ENCODE peak calls at places on chromosome 22, in five cellular contexts. M is heart right ventricle, A is breast epithelium, O is transverse colon, E is AG10803. P is an unnamed sample.

GRCh38 chr22:38203090-38203810 is 1.5 kb downstream of the MAFF start:
- DNase-seq in M (no peak), E (no peak), A (peak), O (peak), P (peak)

GRCh38 chr22:36384766-36385400 is 2.9 kb downstream of the MYH9 start:
- DNase-seq in O (no peak), A (no peak), E (no peak), M (no peak), P (peak)

GRCh38 chr22:39174498-39175120 is 22.1 kb upstream of the CBX7 start:
- DNase-seq in O (peak), M (peak), A (peak), E (peak), P (peak)

GRCh38 chr22:34161724-34162123 is 241.4 kb upstream of the LARGE1 start:
- DNase-seq in A (no peak), M (no peak), E (no peak), O (no peak), P (no peak)

GRCh38 chr22:38016182-38017078 is 32.1 kb upstream of the SOX10 start:
- DNase-seq in E (peak), O (peak), M (peak), A (peak), P (no peak)

GRCh38 chr22:33111491-33111890 is 53.3 kb upstream of the SYN3 start:
- DNase-seq in E (no peak), O (no peak), M (no peak), A (no peak), P (no peak)

GRCh38 chr22:24431309-24432034 is 4.1 kb downstream of the ADORA2A start:
- DNase-seq in E (no peak), M (no peak), O (no peak), A (no peak), P (no peak)

GRCh38 chr22:32904044-32904443 is 102.5 kb downstream of the TIMP3 start:
- DNase-seq in A (no peak), M (no peak), E (peak), O (peak), P (peak)

GRCh38 chr22:47333625-47334024 is 571.2 kb downstream of the TBC1D22A start:
- DNase-seq in O (no peak), E (peak), A (no peak), M (no peak), P (no peak)

GRCh38 chr22:38505595-38506117 is 455 bp downstream of the DDX17 start:
- DNase-seq in E (peak), A (peak), M (peak), O (peak), P (peak)

GRCh38 chr22:27420817-27421361 is 380.7 kb downstream of the MN1 start:
- DNase-seq in M (peak), E (peak), A (peak), O (peak), P (no peak)

GRCh38 chr22:37454857-37455686 is 27.8 kb upstream of the ELFN2 start:
- DNase-seq in A (no peak), E (peak), O (no peak), M (no peak), P (no peak)

GRCh38 chr22:35470903-35471321 is 69.7 kb upstream of the RASD2 start:
- DNase-seq in A (no peak), M (no peak), O (no peak), E (no peak), P (no peak)

GRCh38 chr22:37526376-37526775 is 7.2 kb upstream of the CARD10 start:
- DNase-seq in A (no peak), O (no peak), E (no peak), M (no peak), P (no peak)

GRCh38 chr22:49132009-49132408 is 695.7 kb downstream of the BRD1 start:
- DNase-seq in O (no peak), M (no peak), A (no peak), E (no peak), P (no peak)

GRCh38 chr22:38487946-38488345 is 18.2 kb downstream of the DDX17 start:
- DNase-seq in A (no peak), E (no peak), M (no peak), O (no peak), P (no peak)

GRCh38 chr22:38788417-38788816 is 5.5 kb downstream of the DNAL4 start:
- DNase-seq in A (peak), O (no peak), E (peak), M (peak), P (no peak)

GRCh38 chr22:49088801-49089791 is 738.6 kb downstream of the BRD1 start:
- DNase-seq in A (no peak), M (no peak), E (no peak), O (no peak), P (no peak)

GRCh38 chr22:28188480-28188879 is 269.4 kb upstream of the PITPNB start:
- DNase-seq in A (no peak), M (no peak), E (no peak), O (no peak), P (no peak)

GRCh38 chr22:17213976-17214375 is 5.3 kb downstream of the ADA2 start:
- DNase-seq in O (peak), E (peak), M (peak), A (no peak), P (peak)

GRCh38 chr22:38110008-38110862 is at the start of gene BAIAP2L2:
- DNase-seq in O (peak), E (no peak), M (no peak), A (no peak), P (no peak)

GRCh38 chr22:29727248-29727551 is 7.4 kb downstream of the CABP7 start:
- DNase-seq in O (peak), E (peak), A (no peak), M (peak), P (peak)

GRCh38 chr22:47094861-47095330 is 332.4 kb downstream of the TBC1D22A start:
- DNase-seq in M (no peak), A (no peak), O (no peak), E (no peak), P (no peak)

DNA sequence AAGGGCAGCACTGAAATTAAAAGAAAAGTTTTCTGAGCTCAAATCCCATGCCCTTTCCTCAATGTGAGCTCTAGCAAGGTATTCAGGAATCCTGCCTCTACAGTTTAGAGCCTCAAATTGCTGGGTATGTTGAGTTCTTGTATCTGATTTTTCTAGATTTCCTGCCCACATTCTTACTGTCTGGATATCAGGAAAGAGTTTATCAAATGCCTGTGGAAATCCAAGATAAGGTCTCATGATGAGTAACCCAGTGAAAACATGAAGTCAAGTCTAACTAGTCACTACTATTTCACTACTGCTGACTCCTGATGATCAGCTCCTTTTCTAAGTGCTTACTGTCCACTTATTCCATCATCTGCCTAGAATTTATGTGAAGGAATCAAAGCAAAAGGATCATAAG is 29.8 kb downstream of the LIMK2 start:
- DNase-seq in M (no peak), O (no peak), E (peak), A (no peak), P (no peak)
- TF ChIP-seq CTCF in M (no peak), O (no peak), E (peak), A (no peak), P (no peak)

DNA sequence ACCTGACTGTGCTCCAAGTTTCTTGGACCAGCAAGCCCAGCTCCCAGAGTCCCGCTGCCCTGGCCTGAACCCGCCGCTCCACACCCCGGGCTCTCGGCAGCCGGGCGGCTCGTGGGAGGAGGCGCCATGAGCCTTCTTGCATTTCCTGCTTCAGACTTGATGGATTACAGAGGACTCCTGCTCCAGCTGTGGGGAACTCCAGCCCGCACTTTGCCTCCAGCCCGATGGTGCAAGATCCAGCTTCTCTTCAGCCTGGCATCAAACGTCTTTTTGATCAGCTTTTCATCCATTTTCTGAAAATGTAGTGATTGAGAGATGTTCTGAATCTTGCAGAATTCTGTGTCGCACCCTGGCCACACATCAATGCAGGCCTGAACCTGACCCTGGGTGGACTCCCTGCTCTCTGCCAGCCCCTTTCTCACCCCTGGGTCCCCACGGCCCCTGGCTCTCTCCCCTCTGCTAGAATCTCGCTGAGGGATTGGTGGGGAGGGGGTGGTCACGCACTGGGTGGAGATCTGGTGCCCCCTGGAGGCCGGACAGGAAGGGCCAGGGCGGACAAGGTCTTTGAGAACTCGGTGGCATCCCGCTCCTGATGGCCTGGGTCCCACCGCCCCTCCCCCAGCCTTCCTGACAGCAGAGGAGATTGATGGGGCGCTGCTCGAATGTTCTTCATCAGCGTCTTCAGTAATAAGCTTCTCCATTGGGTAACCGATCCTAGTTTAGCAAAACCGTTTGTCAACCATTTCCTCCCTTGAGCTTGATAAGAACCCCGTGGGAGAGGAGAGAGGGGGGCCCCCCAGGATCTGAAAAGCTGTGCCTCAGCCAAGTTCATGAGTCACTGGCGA is 12.1 kb upstream of the NFAM1 start:
- DNase-seq in E (peak), M (peak), A (peak), O (peak), P (peak)
- TF ChIP-seq CTCF in E (peak), M (peak), A (peak), O (peak), P (peak)

DNA sequence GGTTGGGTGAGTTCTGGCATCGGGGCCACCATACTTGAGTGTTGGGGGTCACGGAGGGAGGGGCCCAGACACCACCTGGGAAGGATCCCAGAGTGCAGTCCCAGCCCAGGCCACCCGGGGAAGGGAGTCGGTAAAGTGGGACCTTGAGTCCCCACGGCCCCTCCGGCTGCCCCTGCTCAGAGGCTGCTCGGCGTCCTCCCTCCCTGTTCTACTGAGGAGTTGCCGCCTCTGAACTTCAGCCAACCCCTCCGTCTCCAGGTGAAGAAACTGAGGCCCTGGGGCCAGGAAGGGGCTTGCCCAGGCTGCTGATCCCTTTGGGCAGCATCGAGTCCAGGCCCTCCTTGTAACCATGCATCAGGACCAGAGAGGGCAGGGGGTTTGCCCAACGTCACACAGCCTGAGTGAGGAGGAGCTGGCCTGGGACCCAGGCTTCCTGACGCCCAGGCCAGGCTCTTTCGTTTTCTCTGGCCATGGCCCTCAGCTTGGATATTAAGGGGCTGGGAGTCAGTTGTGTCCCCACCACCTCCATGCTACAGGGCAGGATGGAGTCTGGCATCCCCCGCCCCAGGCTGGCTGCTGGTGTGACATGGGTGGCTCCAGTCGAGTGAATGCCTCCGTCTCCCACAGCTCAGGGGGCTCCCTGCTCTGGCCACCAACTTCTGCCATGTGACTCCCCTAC is 1.3 kb downstream of the PARVG start:
- DNase-seq in A (no peak), O (no peak), E (no peak), M (no peak), P (peak)
- TF ChIP-seq CTCF in A (no peak), O (no peak), E (no peak), M (no peak), P (peak)

DNA sequence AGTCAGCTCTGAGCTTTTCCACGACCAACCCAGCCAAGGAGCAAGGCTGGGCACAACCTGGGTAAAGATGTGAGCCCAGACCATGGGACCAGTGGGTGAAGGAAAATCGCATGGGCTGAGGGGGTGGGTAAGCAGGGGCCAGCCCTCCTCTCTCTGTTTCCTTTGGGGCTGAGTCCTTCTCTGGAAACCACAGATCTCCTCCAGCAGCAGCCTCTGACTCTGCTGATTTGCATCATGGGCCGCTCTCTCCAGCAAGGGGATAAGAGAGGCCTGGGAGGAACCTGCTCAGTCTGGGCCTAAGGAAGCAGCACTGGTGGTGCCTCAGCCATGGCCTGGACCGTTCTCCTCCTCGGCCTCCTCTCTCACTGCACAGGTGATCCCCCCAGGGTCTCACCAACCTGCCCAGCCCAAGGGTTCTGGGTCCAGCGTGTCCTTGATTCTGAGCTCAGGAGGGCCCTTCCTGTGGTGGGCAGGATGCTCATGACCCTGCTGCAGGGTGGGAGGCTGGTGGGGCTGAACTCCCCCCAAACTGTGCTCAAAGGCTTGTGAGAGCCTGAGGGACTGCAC is 67.8 kb downstream of the GGTLC2 start:
- DNase-seq in O (peak), E (no peak), M (no peak), A (no peak), P (no peak)
- TF ChIP-seq CTCF in O (no peak), E (no peak), M (no peak), A (no peak), P (no peak)

DNA sequence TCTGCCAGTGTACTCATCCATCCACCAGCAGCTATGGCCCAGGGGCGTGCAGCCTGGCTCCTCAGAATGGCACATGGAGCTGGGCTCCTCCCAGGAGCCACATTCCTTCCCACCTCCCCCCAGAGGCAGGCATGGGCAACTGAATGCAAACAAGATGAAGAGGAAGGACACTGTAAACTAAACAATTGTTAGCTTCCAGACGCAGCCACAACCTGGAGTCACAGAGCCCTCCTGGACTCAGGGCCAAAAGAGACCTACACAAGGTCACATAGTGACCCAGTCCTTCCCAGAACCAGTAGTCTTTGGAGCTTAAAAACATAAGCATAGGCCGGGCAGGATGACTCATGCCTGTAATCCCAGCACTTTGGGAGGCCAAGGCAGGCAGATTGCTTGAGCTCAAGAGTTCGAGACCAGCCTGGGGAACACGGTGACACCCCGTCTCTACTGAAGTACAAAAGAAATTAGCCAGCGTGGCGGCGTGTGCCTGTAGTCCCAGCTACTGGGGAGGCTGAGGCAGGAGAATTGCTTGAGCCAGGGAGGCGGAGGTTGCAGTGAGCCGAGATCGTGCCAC is 30.7 kb upstream of the CLDN5 start:
- DNase-seq in O (no peak), M (no peak), E (peak), A (no peak), P (no peak)
- TF ChIP-seq CTCF in O (no peak), M (no peak), E (peak), A (no peak), P (no peak)

DNA sequence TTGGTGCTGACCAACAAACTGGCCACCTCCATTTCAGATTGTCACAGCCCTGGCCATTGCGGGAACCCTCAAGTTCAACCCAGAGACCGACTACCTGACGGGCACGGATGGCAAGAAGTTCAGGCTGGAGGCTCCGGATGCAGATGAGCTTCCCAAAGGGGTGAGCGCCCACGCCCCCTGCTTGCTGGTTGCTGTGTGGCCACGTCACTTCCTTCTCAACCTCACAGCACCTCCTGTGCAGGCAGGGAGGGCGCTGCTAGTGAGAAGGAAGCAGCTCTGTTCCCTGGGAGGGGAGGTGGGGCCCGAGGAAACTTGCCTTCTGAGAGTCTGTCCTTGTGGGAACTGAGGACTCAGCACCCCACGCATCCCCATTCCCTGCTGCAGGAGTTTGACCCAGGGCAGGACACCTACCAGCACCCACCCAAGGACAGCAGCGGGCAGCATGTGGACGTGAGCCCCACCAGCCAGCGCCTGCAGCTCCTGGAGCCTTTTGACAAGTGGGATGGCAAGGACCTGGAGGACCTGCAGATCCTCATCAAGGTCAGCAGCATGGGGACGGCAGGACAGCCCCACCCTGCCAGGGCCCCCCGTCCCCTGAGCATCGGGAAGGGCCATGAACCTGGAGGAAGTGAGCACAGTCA is 19.3 kb downstream of the POLR3H start:
- DNase-seq in O (peak), M (no peak), E (no peak), A (no peak), P (peak)
- TF ChIP-seq CTCF in O (no peak), M (no peak), E (no peak), A (no peak), P (no peak)

GRCh38 chr22:50621948-50622722 is 5.8 kb downstream of the ARSA start:
- DNase-seq in O (peak), A (peak), E (no peak), M (no peak), P (peak)
- TF ChIP-seq CTCF in O (peak), A (no peak), E (no peak), M (no peak), P (peak)

DNA sequence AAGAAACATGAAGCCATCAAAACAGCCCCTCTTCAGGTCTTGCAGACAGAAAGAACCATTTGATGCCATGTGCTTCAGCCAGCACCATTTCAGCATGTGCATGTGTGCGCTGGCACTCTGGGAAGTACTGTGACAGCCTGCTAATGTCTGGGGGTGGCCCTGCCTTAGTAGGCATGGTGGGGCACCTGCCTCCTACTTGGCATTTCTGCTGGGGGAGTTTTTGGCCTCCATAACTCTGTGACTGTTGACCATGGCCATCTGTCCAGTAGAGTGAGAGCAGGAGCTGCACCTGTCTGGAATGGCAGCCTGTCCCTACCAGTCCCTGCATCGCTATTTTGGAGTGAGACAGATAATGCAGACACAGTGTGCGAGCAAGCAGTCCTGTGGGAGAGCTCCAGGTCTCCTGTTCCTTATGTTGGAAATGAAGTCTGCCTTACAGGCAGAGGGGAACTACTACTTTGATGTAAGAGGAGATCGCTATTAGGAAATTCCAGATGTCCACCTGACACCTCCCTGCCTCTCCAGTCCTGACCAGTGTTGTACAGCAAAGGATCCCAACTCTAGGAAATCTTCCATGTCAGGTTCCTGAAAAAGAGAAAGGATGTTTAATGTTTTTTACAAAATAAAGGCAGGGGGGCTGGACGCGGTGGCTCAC is 102.5 kb downstream of the ATXN10 start:
- DNase-seq in O (no peak), M (no peak), E (no peak), A (no peak), P (no peak)
- TF ChIP-seq CTCF in O (no peak), M (no peak), E (no peak), A (no peak), P (no peak)